ENCODE peak calls at places on chromosomes 2 and 18, in ten cellular contexts. I, U, B, V, J, D, H, K, R and C are unnamed samples.

GRCh38 chr2:31222086-31222485 is 4.8 kb upstream of the CAPN14 start:
- DNase-seq in I (no peak), U (no peak), B (no peak), V (no peak), J (no peak), D (no peak), H (no peak), K (no peak), R (no peak), C (no peak)

GRCh38 chr2:102841107-102841840 is 79.4 kb downstream of the TMEM182 start:
- DNase-seq in I (no peak), U (peak; percentile 42), B (peak; percentile 90), V (peak; percentile 51), J (peak; percentile 76), D (peak; percentile 78), H (peak; percentile 42), K (peak; percentile 50), R (no peak), C (peak; percentile 37)

GRCh38 chr18:48719988-48720654 is 181.3 kb downstream of the CTIF start:
- DNase-seq in I (no peak), U (peak; percentile 34), B (no peak), V (peak; percentile 42), J (no peak), D (no peak), H (no peak), K (no peak), R (no peak), C (no peak)

GRCh38 chr2:241680827-241681599 is 5.6 kb downstream of the DTYMK start:
- DNase-seq in I (peak; percentile 93), U (peak; percentile 74), B (no peak), V (peak; percentile 99), J (no peak), D (peak; percentile 98), H (peak; percentile 26), K (peak; percentile 97), R (no peak), C (peak; percentile 98)

GRCh38 chr18:79218605-79219195 is 149.5 kb downstream of the ATP9B start:
- DNase-seq in I (no peak), U (no peak), B (no peak), V (no peak), J (no peak), D (no peak), H (no peak), K (no peak), R (no peak), C (no peak)

GRCh38 chr2:28395334-28396061 is 2.8 kb downstream of the FOSL2 start:
- DNase-seq in I (no peak), U (peak; percentile 93), B (no peak), V (peak; percentile 77), J (no peak), D (peak; percentile 82), H (peak; percentile 45), K (peak; percentile 88), R (peak; percentile 83), C (peak; percentile 94)

GRCh38 chr2:134462275-134462674 is 208.4 kb downstream of the MGAT5 start:
- DNase-seq in I (no peak), U (no peak), B (no peak), V (no peak), J (no peak), D (no peak), H (no peak), K (no peak), R (no peak), C (no peak)

GRCh38 chr2:62266433-62267038 is 70.6 kb downstream of the B3GNT2 start:
- DNase-seq in I (peak; percentile 51), U (no peak), B (peak; percentile 70), V (peak; percentile 87), J (no peak), D (peak; percentile 78), H (no peak), K (peak; percentile 92), R (no peak), C (peak; percentile 76)

GRCh38 chr18:79851489-79851888 is 53.8 kb downstream of the KCNG2 start:
- DNase-seq in I (no peak), U (no peak), B (no peak), V (no peak), J (no peak), D (no peak), H (no peak), K (no peak), R (no peak), C (no peak)

GRCh38 chr2:99183025-99183424 is 2.0 kb downstream of the MRPL30 start:
- DNase-seq in I (no peak), U (no peak), B (peak; percentile 21), V (peak; percentile 10), J (no peak), D (no peak), H (no peak), K (no peak), R (no peak), C (no peak)

GRCh38 chr2:180647651-180648050 is 332.8 kb upstream of the UBE2E3 start:
- DNase-seq in I (no peak), U (no peak), B (no peak), V (no peak), J (no peak), D (peak; percentile 30), H (peak; percentile 16), K (peak; percentile 19), R (no peak), C (no peak)

DNA sequence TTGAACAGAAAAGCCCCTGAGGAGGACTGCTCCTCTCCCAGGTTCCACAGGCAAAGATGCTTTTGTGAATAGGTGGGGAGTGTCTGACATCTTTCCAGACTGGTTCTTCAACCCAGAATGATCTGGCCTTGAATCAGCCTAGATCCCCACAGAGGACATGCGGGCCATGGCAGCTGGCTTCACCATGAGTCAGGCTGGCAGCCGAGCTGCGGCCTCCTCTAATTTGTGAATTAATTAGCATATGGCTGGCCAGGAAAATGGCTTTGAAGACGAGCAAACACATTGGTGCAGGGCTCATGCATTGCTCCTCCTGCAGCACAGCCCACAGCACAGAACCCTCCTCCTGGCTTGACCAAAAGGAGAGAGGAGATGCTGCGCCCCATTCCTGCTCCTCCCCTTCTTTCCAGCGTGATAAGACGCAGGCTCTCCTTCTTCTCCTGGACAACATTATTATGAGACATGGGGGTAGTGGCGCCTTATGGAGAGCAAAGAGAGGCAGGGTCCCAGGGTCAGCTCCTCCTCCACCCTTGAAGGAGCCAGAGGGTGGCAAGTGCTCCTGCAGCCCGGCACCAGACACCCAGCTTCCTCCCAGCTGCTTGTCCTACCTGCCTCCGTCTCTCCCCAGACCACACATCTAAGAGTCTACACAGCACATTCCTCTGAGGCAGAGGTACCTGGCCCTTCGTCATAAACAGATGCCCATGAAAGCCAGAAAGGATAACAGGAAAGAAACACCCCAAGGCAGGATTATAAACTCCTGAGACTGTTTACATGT is 66.7 kb downstream of the EDAR start:
- DNase-seq in I (no peak), U (no peak), B (no peak), V (peak; percentile 36), J (no peak), D (no peak), H (no peak), K (no peak), R (no peak), C (peak; percentile 25)
- TF ChIP-seq CTCF in I (no peak), U (no peak), B (no peak), V (no peak), J (no peak), D (no peak), H (no peak), K (no peak), R (no peak), C (no peak)

GRCh38 chr2:216018709-216019108 is 5.4 kb upstream of the MREG start:
- DNase-seq in I (no peak), U (no peak), B (no peak), V (no peak), J (no peak), D (no peak), H (no peak), K (no peak), R (no peak), C (no peak)

GRCh38 chr2:216016581-216016980 is 3.2 kb upstream of the MREG start:
- DNase-seq in I (no peak), U (no peak), B (no peak), V (no peak), J (no peak), D (no peak), H (no peak), K (no peak), R (no peak), C (no peak)

GRCh38 chr2:216015722-216016464 is 2.5 kb upstream of the MREG start:
- DNase-seq in I (no peak), U (no peak), B (no peak), V (no peak), J (no peak), D (no peak), H (no peak), K (no peak), R (no peak), C (no peak)

GRCh38 chr2:216014986-216015385 is 1.6 kb upstream of the MREG start:
- DNase-seq in I (no peak), U (no peak), B (no peak), V (no peak), J (no peak), D (no peak), H (no peak), K (no peak), R (no peak), C (no peak)

GRCh38 chr2:216017365-216017764 is 4.0 kb upstream of the MREG start:
- DNase-seq in I (no peak), U (peak; percentile 16), B (no peak), V (peak; percentile 31), J (no peak), D (peak; percentile 18), H (no peak), K (no peak), R (no peak), C (peak; percentile 25)
- H3K4me3 ChIP-seq in I (no peak overlapping the region), U (no peak overlapping the region), B (no peak overlapping the region), V (no peak overlapping the region), J (no peak overlapping the region), D (no peak overlapping the region), H (no peak overlapping the region), K (no peak overlapping the region), R (no peak overlapping the region), C (no peak overlapping the region)

GRCh38 chr2:1742680-1743395 is 1.5 kb downstream of the PXDN start:
- DNase-seq in I (no peak), U (peak; percentile 63), B (peak; percentile 87), V (peak; percentile 92), J (peak; percentile 80), D (peak; percentile 97), H (peak; percentile 78), K (peak; percentile 91), R (peak; percentile 84), C (peak; percentile 95)
- TF ChIP-seq CTCF in I (peak; percentile 70), U (no peak), B (peak; percentile 69), V (peak; percentile 58), J (peak; percentile 67), D (peak; percentile 80), H (peak; percentile 73), K (peak; percentile 50), R (peak; percentile 48), C (peak; percentile 62)

DNA sequence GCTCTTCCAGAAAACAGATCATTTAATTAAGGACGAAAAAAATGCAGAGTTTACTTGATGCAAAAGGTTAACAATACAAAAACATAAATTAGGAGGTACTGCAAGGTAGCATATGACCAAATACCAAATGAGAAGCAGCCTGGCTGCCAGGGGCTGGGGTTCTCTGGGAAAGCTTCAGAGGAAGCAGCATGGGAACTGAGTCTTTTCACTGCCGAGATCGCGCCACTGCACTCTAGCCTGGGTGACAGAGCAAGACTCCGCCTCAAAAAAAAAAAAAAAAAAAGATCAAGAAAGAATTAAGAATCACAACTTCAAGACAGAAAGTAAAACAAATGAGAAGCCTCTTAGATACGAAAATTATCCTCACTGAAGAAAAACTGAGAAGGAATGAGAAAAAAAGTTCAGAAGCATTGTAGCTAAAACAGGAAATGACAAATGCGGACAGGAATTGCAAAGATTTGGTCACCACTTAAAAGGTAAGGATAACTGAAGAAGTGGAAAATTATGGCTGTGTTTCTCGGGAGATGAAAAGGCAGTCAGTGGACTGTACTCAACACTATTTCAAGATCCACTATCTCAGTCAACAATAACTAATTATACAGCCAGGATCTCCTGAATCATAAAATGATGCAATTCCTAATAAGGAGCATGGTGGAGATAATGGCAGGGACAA is 4.3 kb downstream of the SEPTIN10 start:
- DNase-seq in I (no peak), U (no peak), B (peak; percentile 27), V (peak; percentile 47), J (no peak), D (peak; percentile 76), H (no peak), K (no peak), R (no peak), C (peak; percentile 66)
- H3K4me3 ChIP-seq in I (peak overlapping the region; percentile 3), U (no peak overlapping the region), B (no peak overlapping the region), V (no peak overlapping the region), J (no peak overlapping the region), D (peak overlapping the region; percentile 39), H (peak overlapping the region; percentile 24), K (peak overlapping the region; percentile 24), R (no peak overlapping the region), C (peak overlapping the region; percentile 38)